ENCODE peak calls at places on chromosome 3, in four cellular contexts. X, T, B and U are unnamed samples.

GRCh38 chr3:66723231-66723630 is 222.4 kb upstream of the LRIG1 start:
- DNase-seq in X (no peak), T (no peak), B (no peak), U (no peak)

GRCh38 chr3:185935465-185936263 is 2.1 kb downstream of the TRA2B start:
- DNase-seq in X (no peak), T (no peak), B (no peak), U (no peak)

GRCh38 chr3:15207836-15208504 is 1.9 kb downstream of the CAPN7 start:
- DNase-seq in X (no peak), T (no peak), B (no peak), U (no peak)

GRCh38 chr3:187739125-187739560 is 6.1 kb downstream of the BCL6 start:
- DNase-seq in X (no peak), T (no peak), B (no peak), U (peak; percentile 77)

GRCh38 chr3:50364573-50365079 is 5.3 kb upstream of the TMEM115 start:
- DNase-seq in X (no peak), T (no peak), B (peak; percentile 55), U (no peak)

GRCh38 chr3:170751083-170751893 is 118.7 kb downstream of the RPL22L1 start:
- DNase-seq in X (no peak), T (peak; percentile 65), B (peak; percentile 11), U (no peak)

GRCh38 chr3:172685331-172686214 is 25.3 kb downstream of the NCEH1 start:
- DNase-seq in X (no peak), T (no peak), B (no peak), U (no peak)

GRCh38 chr3:149736180-149737100 is 15.8 kb downstream of the COMMD2 start:
- DNase-seq in X (peak; percentile 67), T (no peak), B (no peak), U (peak; percentile 48)

GRCh38 chr3:140715035-140715434 is 37.2 kb downstream of the TRIM42 start:
- DNase-seq in X (no peak), T (no peak), B (peak; percentile 10), U (no peak)

GRCh38 chr3:69948246-69948862 is 51.2 kb upstream of the SAMMSON start:
- DNase-seq in X (peak; percentile 4), T (no peak), B (no peak), U (no peak)

GRCh38 chr3:11913316-11913715 is 66.6 kb upstream of the TAMM41 start:
- DNase-seq in X (no peak), T (no peak), B (no peak), U (peak; percentile 28)

GRCh38 chr3:113212845-113213375 is 1.6 kb downstream of the BOC start:
- DNase-seq in X (no peak), T (no peak), B (no peak), U (no peak)

GRCh38 chr3:10334461-10334860 is 13.5 kb upstream of the SEC13 start:
- DNase-seq in X (no peak), T (no peak), B (no peak), U (no peak)

GRCh38 chr3:180990494-180990893 is 958 bp upstream of the DNAJC19 start:
- DNase-seq in X (no peak), T (no peak), B (no peak), U (no peak)

GRCh38 chr3:65342084-65342683 is 654.4 kb upstream of the ADAMTS9 start:
- DNase-seq in X (peak; percentile 35), T (peak; percentile 55), B (peak; percentile 61), U (no peak)

GRCh38 chr3:15989419-15989818 is 185.1 kb upstream of the GALNT15 start:
- DNase-seq in X (no peak), T (no peak), B (no peak), U (no peak)

GRCh38 chr3:170848294-170848917 is 21.6 kb downstream of the RPL22L1 start:
- DNase-seq in X (no peak), T (no peak), B (no peak), U (no peak)

DNA sequence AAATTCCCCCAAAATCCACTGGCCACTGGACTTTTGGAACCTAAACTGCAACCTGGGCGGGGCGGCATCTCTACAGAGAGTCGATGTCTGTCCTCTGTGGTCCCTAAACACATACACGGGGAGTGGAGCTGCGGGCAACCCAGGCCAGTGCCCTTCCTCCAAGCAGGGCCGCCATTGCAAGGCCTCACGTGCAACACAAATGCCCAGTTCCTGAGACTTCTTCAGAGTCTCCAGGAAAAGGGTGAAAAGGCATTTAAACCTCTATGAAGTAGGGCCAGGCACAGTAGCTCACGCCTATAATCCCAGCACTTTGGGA is 4.9 kb downstream of the MUC4 start:
- DNase-seq in X (no peak), T (peak; percentile 1), B (peak; percentile 8), U (no peak)
- H3K4me1 ChIP-seq in X (no peaks in the 10 kb centered on the region), T (no peaks in the 10 kb centered on the region), B (peaks cover 7% of the 10 kb centered on the region), U (peaks cover 42% of the 10 kb centered on the region)

DNA sequence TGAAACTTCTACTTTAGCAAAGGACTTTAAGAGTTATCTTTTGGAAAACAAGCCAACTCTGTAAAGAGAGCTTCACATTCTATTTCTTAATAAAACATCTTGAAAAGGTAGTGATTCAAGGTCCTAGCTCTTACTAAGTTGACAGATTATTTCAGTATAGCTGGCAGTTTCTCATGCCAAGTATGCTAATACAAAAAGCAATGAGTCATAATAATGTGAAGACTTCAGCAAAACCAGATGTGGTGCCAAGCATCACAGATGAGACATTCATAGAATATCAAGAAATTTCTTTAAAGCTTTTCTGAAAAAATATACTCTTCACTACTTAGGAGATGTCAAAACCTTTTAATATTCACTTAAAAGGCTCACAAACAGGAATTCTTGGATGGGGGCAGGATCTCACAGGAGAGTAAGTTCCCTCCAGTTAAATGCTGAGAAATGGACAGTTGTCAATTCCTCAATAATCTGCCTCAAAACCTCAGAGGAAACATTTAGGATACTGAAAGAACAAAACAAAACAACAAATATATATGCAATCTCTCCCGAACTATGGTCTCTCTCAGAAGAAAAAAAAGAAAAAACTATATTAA is 45.6 kb downstream of the DCBLD2 start:
- DNase-seq in X (no peak), T (no peak), B (no peak), U (no peak)
- TF ChIP-seq POLR2AphosphoS5 in X (no peak), T (no peak), B (no peak), U (no peak)

DNA sequence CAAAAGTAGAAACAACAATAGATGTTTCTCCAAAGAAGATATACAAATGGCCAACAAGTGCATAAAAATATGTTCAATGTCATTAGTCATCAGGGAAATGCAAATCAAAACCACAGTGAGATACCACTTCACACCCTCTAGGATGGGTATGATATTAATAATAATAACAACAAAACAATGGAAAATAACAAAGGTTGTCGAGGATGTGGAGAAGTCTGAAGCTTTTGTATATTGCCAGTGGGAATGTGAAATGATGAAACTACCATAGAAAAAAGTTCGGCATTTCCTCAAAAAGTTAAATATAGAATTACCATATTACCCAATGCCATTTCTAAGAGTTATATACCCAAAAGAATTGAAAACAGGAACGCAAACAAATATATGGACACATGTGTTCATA is 10.8 kb downstream of the BHLHE40 start:
- DNase-seq in X (no peak), T (no peak), B (no peak), U (no peak)
- H3K4me1 ChIP-seq in X (peaks cover 59% of the 10 kb centered on the region), T (peaks cover 15% of the 10 kb centered on the region), B (peaks cover 9% of the 10 kb centered on the region), U (peaks cover 21% of the 10 kb centered on the region)

DNA sequence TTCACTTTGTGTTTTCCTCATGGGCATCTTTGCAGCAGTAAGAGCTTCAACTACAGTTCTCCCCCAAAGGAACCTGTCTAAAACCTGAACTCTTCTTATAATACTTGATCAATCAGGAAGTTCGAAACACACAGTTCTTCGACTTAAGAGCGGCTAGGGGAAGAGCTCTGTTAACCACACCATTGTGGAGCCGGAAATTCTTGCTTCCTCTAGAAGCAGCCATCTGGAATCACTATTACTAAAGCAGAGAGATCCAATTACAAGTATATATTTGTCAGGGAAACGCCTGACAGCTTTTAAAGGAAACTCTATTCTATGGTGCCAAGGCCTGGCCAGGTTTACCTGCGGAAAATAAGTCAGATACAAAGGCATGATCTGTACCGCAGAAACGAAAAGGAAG is 337.4 kb upstream of the CBLB start:
- DNase-seq in X (no peak), T (no peak), B (no peak), U (no peak)
- TF ChIP-seq POLR2AphosphoS5 in X (no peak), T (no peak), B (no peak), U (no peak)

GRCh38 chr3:58059349-58060321 is 51.4 kb downstream of the FLNB start:
- DNase-seq in X (peak; percentile 99), T (no peak), B (peak; percentile 64), U (no peak)
- H3K4me1 ChIP-seq in X (peaks cover 92% of the 10 kb centered on the region), T (peaks cover 11% of the 10 kb centered on the region), B (peaks cover 32% of the 10 kb centered on the region), U (peaks cover 18% of the 10 kb centered on the region)